ENCODE peak calls at places on chromosomes 3 and 15, in eight cellular contexts. Z, X, L, J, R, M, D and A are unnamed samples.

GRCh38 chr3:36923523-36923943 is 21.3 kb downstream of the TRANK1 start:
- DNase-seq in R (no peak), L (no peak), M (no peak), D (peak), J (peak), X (no peak), Z (no peak), A (no peak)

GRCh38 chr3:185750702-185751101 is 74.1 kb downstream of the IGF2BP2 start:
- DNase-seq in J (no peak), M (no peak), L (no peak), X (no peak), D (no peak), R (no peak), Z (no peak), A (no peak)

GRCh38 chr3:66113542-66113941 is 74.8 kb upstream of the MAGI1 start:
- DNase-seq in Z (no peak), R (no peak), L (no peak), X (no peak), M (no peak), J (no peak), D (no peak), A (no peak)

GRCh38 chr15:71051539-71051938 is 63.7 kb upstream of the THSD4 start:
- DNase-seq in L (no peak), X (no peak), R (no peak), D (no peak), J (no peak), Z (no peak), M (no peak), A (no peak)

GRCh38 chr3:31724681-31725080 is 192.0 kb downstream of the STT3B start:
- DNase-seq in D (no peak), M (no peak), L (no peak), J (no peak), Z (no peak), R (no peak), X (no peak), A (no peak)

GRCh38 chr3:155202626-155203025 is 90.9 kb downstream of the STRIT1 start:
- DNase-seq in Z (no peak), R (no peak), D (peak), X (no peak), L (no peak), M (no peak), J (no peak), A (no peak)

GRCh38 chr15:63082366-63082765 is 39.3 kb upstream of the LACTB start:
- DNase-seq in L (no peak), D (no peak), Z (no peak), M (no peak), J (no peak), R (no peak), X (no peak), A (no peak)

GRCh38 chr3:44906997-44907396 is 32.6 kb downstream of the TGM4 start:
- DNase-seq in Z (no peak), J (no peak), L (no peak), D (no peak), M (no peak), X (no peak), R (no peak), A (no peak)

GRCh38 chr3:8464668-8465067 is 37.0 kb upstream of the LMCD1 start:
- DNase-seq in Z (peak), M (no peak), X (no peak), R (no peak), L (peak), D (no peak), J (no peak), A (no peak)

GRCh38 chr3:197023241-197023997 is 6.2 kb downstream of the MELTF start:
- DNase-seq in D (peak), Z (peak), L (peak), R (no peak), M (peak), J (no peak), X (no peak), A (no peak)

GRCh38 chr15:91252322-91252721 is 152.3 kb downstream of the SV2B start:
- DNase-seq in M (no peak), R (no peak), L (no peak), D (no peak), X (no peak), J (no peak), Z (no peak), A (no peak)

GRCh38 chr3:52181543-52181942 is 16.4 kb upstream of the ALAS1 start:
- DNase-seq in R (no peak), D (no peak), X (no peak), J (no peak), L (no peak), Z (no peak), M (no peak), A (no peak)

GRCh38 chr3:54888873-54889272 is 39.0 kb downstream of the LRTM1 start:
- DNase-seq in M (no peak), L (no peak), R (no peak), Z (no peak), J (no peak), X (no peak), D (peak), A (no peak)

GRCh38 chr3:65448120-65448519 is 590.6 kb downstream of the MAGI1 start:
- DNase-seq in M (no peak), R (no peak), Z (no peak), X (no peak), D (no peak), L (no peak), J (no peak), A (no peak)

GRCh38 chr3:54547051-54547450 is 380.8 kb downstream of the LRTM1 start:
- DNase-seq in M (no peak), D (no peak), R (no peak), X (no peak), L (no peak), J (no peak), Z (no peak), A (no peak)

GRCh38 chr3:111846717-111847116 is 12.3 kb upstream of the PHLDB2 start:
- DNase-seq in R (no peak), X (no peak), D (no peak), Z (no peak), J (no peak), M (no peak), L (no peak), A (no peak)

GRCh38 chr3:72449551-72449950 is 398.7 kb downstream of the SHQ1 start:
- DNase-seq in Z (no peak), M (no peak), L (no peak), J (no peak), R (no peak), X (peak), D (no peak), A (no peak)

GRCh38 chr3:172137287-172138030 is 98.1 kb downstream of the FNDC3B start:
- DNase-seq in M (no peak), J (no peak), R (no peak), D (no peak), L (no peak), Z (no peak), X (no peak), A (no peak)

GRCh38 chr15:57570994-57571393 is 20.7 kb upstream of the MYZAP start:
- DNase-seq in R (no peak), D (no peak), Z (no peak), L (no peak), J (no peak), M (no peak), X (no peak), A (no peak)

GRCh38 chr3:136546718-136547117 is 205.5 kb downstream of the STAG1 start:
- DNase-seq in Z (no peak), R (no peak), X (no peak), L (no peak), J (no peak), M (no peak), D (no peak), A (no peak)

GRCh38 chr3:117786339-117786738 is 1076.8 kb downstream of the TUSC7 start:
- DNase-seq in D (no peak), L (no peak), X (no peak), J (no peak), Z (no peak), M (no peak), R (no peak), A (no peak)

GRCh38 chr3:45642731-45643152 is 46.5 kb upstream of the SACM1L start:
- DNase-seq in L (peak), J (no peak), R (no peak), Z (peak), X (no peak), D (no peak), M (no peak), A (no peak)

GRCh38 chr3:184258926-184259325 is 2.4 kb downstream of the CAMK2N2 start:
- DNase-seq in M (no peak), L (no peak), Z (no peak), R (no peak), D (no peak), J (no peak), X (no peak), A (no peak)

GRCh38 chr3:71185733-71186455 is 397.6 kb downstream of the FOXP1 start:
- DNase-seq in J (no peak), D (no peak), M (no peak), R (peak), L (no peak), X (no peak), Z (no peak), A (no peak)

GRCh38 chr15:81182746-81183402 is 13.8 kb upstream of the IL16 start:
- DNase-seq in X (no peak), J (no peak), Z (no peak), M (no peak), L (no peak), D (no peak), R (no peak), A (no peak)

GRCh38 chr3:11238057-11238456 is 34.1 kb upstream of the ATG7 start:
- DNase-seq in Z (no peak), D (no peak), M (no peak), R (no peak), X (peak), J (no peak), L (no peak), A (no peak)

GRCh38 chr15:78697449-78697848 is 56.4 kb upstream of the CHRNB4 start:
- DNase-seq in R (no peak), Z (no peak), M (no peak), D (no peak), L (no peak), J (no peak), X (no peak), A (no peak)